ENCODE peak calls at places on chromosomes 1 and 21, in ten cellular contexts. Y is bronchial epithelial cell; K is CD4-positive, alpha-beta memory T cell; Q is SJSA1; G is hepatocyte; A is ovary; R is tibial nerve; J is IMR-90; E is CD8-positive, alpha-beta T cell; H is GM06990. O is an unnamed sample. For H3K36me3, the result is how much of the 10 kb centered on the place peaks cover.

GRCh38 chr1:172322219-172323061 is 98.0 kb upstream of the C1orf105 start:
- DNase-seq in J (peak), H (no peak), A (no peak), Q (peak), R (no peak), G (peak), E (no peak), K (no peak), Y (peak), O (peak)

GRCh38 chr1:112509005-112509659 is 367 bp downstream of the WNT2B start:
- DNase-seq in Y (no peak), J (no peak), R (no peak), G (peak), E (peak), H (peak), Q (no peak), A (peak), K (peak), O (no peak)

GRCh38 chr1:97145321-97145956 is 423.9 kb downstream of the PTBP2 start:
- DNase-seq in G (no peak), H (no peak), E (no peak), J (peak), Y (no peak), A (no peak), R (no peak), K (no peak), Q (no peak), O (no peak)

GRCh38 chr1:243735457-243735856 is 114.6 kb downstream of the AKT3 start:
- DNase-seq in J (no peak), G (no peak), E (no peak), Y (no peak), H (no peak), R (no peak), A (no peak), K (no peak), Q (no peak), O (no peak)

GRCh38 chr21:32102426-32102825 is 176.4 kb downstream of the MIS18A start:
- DNase-seq in Q (no peak), H (no peak), K (no peak), A (no peak), E (no peak), G (no peak), R (no peak), J (peak), Y (no peak), O (no peak)

GRCh38 chr1:233884461-233885151 is 19.9 kb upstream of the SLC35F3 start:
- DNase-seq in G (no peak), Y (no peak), E (no peak), H (no peak), Q (no peak), A (no peak), J (no peak), K (no peak), R (no peak), O (no peak)

GRCh38 chr1:231799363-231799986 is 172.9 kb downstream of the DISC1 start:
- DNase-seq in J (peak), K (no peak), R (no peak), Y (no peak), A (no peak), E (no peak), G (no peak), H (no peak), Q (no peak), O (no peak)

GRCh38 chr1:65471901-65472332 is 51.4 kb downstream of the LEPR start:
- DNase-seq in Y (no peak), R (no peak), E (no peak), J (no peak), H (no peak), A (no peak), G (no peak), K (no peak), Q (no peak), O (no peak)

GRCh38 chr1:43007377-43008105 is 48.9 kb upstream of the SLC2A1 start:
- DNase-seq in A (no peak), G (peak), Y (peak), R (no peak), H (no peak), K (no peak), Q (no peak), E (no peak), J (no peak), O (no peak)

GRCh38 chr1:109250454-109251276 is 1.3 kb downstream of the CELSR2 start:
- DNase-seq in A (peak), H (no peak), J (no peak), E (no peak), R (no peak), G (no peak), K (no peak), Q (no peak), Y (no peak), O (no peak)

GRCh38 chr1:221667504-221667903 is 74.4 kb downstream of the DUSP10 start:
- DNase-seq in J (peak), G (peak), Q (no peak), E (no peak), R (no peak), K (no peak), H (peak), A (no peak), Y (peak), O (peak)

GRCh38 chr1:183318433-183318832 is 99.7 kb downstream of the NMNAT2 start:
- DNase-seq in A (peak), Q (peak), R (peak), Y (peak), G (peak), H (peak), K (no peak), J (peak), E (no peak), O (peak)

GRCh38 chr1:18681423-18681835 is 50.8 kb downstream of the PAX7 start:
- DNase-seq in Q (no peak), K (peak), E (no peak), Y (peak), G (peak), A (no peak), J (peak), R (no peak), H (no peak), O (no peak)

GRCh38 chr1:84504580-84505021 is 1.6 kb upstream of the SPATA1 start:
- DNase-seq in K (no peak), A (no peak), E (no peak), Y (peak), G (peak), J (peak), R (no peak), Q (no peak), H (no peak), O (no peak)

GRCh38 chr21:44394733-44395132 is 41.3 kb downstream of the TRPM2 start:
- DNase-seq in A (no peak), J (no peak), Q (peak), Y (no peak), K (no peak), G (no peak), E (no peak), H (no peak), R (no peak), O (no peak)

GRCh38 chr1:221310180-221310579 is 430.9 kb downstream of the HLX start:
- DNase-seq in J (no peak), R (no peak), K (no peak), G (no peak), A (no peak), E (no peak), Q (no peak), H (no peak), Y (no peak), O (no peak)

GRCh38 chr1:93692983-93693591 is 11.4 kb upstream of the BCAR3 start:
- DNase-seq in J (peak), E (no peak), Y (peak), K (no peak), A (no peak), H (peak), R (no peak), G (no peak), Q (peak), O (peak)

GRCh38 chr1:157495285-157495684 is 57.0 kb downstream of the FCRL5 start:
- DNase-seq in E (no peak), R (no peak), Y (no peak), K (no peak), H (no peak), G (no peak), J (no peak), Q (no peak), A (no peak), O (no peak)
- H3K36me3 ChIP-seq in E (under half), R (under half), Y (under half), K (under half), H (under half), G (under half), J (under half), Q (under half), A (under half), O (under half)

DNA sequence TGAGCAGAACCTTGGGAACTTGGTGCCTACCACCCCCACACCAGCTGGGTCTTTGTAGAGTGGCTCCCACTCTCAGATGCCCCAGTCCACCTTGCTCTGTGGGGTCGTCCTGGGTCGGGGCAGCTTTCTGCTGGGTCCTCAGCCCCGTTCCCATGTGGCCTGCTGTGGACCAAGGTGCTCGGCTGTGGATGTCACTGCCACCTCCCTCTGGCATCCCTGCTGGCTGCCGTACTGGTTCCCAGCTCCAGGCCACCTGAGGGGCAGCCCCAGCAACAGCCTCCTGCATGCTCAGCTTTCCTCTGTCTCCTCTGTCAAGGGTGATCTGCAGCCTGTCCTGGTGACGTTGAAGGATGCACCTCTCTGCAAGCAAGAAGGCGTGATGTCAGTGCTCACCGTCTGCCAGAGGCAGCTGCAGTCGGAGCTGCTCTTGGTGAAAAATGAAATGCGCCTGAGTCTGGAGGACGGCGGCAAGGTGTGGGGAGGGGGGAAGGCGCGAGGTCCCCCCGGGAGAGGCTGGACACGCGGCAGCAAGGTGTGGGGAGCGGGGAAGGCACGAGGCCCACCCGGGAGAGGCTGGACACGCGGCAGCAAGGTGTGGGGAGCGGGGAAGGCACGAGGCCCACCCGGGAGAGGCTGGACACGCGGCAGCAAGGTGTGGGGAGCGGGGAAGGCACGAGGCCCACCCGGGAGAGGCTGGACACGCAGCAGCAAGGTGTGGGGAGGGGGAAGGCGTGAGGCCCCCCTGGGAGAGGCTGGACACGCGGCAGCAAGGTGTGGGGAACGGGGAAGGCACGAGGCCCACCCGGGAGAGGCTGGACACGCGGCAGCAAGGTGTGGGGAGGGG is 45.9 kb upstream of the DIP2A start:
- DNase-seq in H (no peak), Q (no peak), G (no peak), K (no peak), A (no peak), Y (no peak), E (no peak), R (no peak), J (no peak), O (no peak)
- H3K36me3 ChIP-seq in H (under half), Q (half or more), G (under half), K (under half), A (under half), Y (under half), E (under half), R (half or more), J (under half), O (under half)

DNA sequence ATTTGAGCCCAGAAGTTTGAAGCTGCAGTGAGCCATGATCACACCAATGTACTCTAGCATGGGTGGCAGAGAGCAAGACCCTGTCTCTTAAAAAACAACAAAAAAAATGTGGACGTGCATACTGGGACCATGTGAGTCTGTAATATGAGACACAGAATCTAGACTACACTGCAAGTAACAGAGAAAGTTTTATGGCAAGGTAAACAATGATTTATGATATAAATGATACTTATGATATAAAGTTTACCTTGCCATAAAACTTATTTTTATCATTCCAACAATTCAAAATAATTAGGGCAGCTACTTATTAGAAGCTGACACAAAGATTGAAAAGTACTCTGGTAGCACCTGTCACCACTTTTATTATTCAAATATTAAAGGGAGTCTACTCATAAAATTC is 34.7 kb downstream of the WDR26 start:
- DNase-seq in Y (no peak), R (no peak), E (no peak), K (no peak), H (no peak), G (no peak), Q (no peak), A (no peak), J (no peak), O (no peak)
- H3K36me3 ChIP-seq in Y (under half), R (half or more), E (half or more), K (half or more), H (under half), G (under half), Q (half or more), A (under half), J (half or more), O (under half)

GRCh38 chr1:164804366-164804765 is 245.4 kb downstream of the PBX1 start:
- DNase-seq in A (no peak), Y (no peak), Q (no peak), R (no peak), H (no peak), G (no peak), K (no peak), E (no peak), J (peak), O (no peak)

GRCh38 chr1:164801791-164802572 is 243.0 kb downstream of the PBX1 start:
- DNase-seq in E (no peak), Q (no peak), R (no peak), J (no peak), A (no peak), K (no peak), H (no peak), G (no peak), Y (no peak), O (no peak)

GRCh38 chr1:164802573-164803282 is 243.7 kb downstream of the PBX1 start:
- DNase-seq in E (no peak), Y (no peak), Q (no peak), H (no peak), K (no peak), J (no peak), G (no peak), A (no peak), R (no peak), O (no peak)

GRCh38 chr1:164803366-164803765 is 244.4 kb downstream of the PBX1 start:
- DNase-seq in H (no peak), A (no peak), Y (no peak), K (no peak), R (no peak), Q (peak), G (no peak), E (no peak), J (no peak), O (peak)

DNA sequence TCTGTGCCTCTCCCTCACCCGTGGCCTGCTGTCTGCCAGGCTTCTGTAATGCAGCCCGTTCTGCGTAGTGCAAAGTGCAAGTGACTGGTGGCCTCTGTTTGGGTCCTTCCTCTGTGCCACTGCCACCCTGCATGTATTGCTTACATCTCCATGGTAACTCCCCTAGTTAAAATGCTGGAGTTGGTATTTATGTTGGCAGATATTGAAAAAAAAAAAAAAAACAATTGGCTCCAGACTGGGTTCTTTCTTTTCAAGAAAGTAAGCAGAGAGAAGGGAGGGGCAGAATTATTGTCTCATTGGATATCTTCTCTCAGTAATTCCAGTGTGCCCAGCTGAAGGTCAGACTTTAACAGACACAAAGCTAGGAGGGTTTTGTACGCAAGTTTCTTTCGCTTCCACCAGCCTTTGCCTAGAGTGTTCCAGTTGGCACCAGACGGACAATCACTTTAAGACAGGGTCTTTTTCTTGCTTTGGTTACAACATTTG is 242.3 kb downstream of the PBX1 start:
- DNase-seq in Y (no peak), H (no peak), Q (no peak), E (no peak), A (no peak), G (no peak), R (no peak), J (no peak), K (no peak), O (no peak)
- H3K36me3 ChIP-seq in Y (under half), H (under half), Q (under half), E (under half), A (under half), G (under half), R (under half), J (under half), K (under half), O (under half)

O was measured in kidney epithelial cell.